ENCODE peak calls at places on chromosomes 4 and X, in five cellular contexts. S is K562, E is SK-N-SH, B is neuronal stem cell, A is fibroblast of lung. Z is an unnamed sample.

GRCh38 chrX:66635360-66635759 is 3.5 kb downstream of the EDA2R start:
- DNase-seq in S (no peak), E (no peak), B (no peak), A (peak; percentile 89), Z (no peak)

GRCh38 chrX:50779694-50780093 is 34.3 kb downstream of the SHROOM4 start:
- DNase-seq in S (no peak), E (no peak), B (no peak), A (peak; percentile 7), Z (peak; percentile 55)

GRCh38 chr4:75653845-75654503 is 19.2 kb downstream of the G3BP2 start:
- DNase-seq in S (no peak), E (peak; percentile 39), B (no peak), A (peak; percentile 44), Z (no peak)

GRCh38 chr4:4425696-4426095 is 38.8 kb downstream of the NSG1 start:
- DNase-seq in S (no peak), E (no peak), B (no peak), A (no peak), Z (no peak)

GRCh38 chr4:80492761-80493160 is 157.2 kb downstream of the CFAP299 start:
- DNase-seq in S (no peak), E (no peak), B (no peak), A (no peak), Z (no peak)

GRCh38 chr4:145618210-145618911 is 824 bp upstream of the MMAA start:
- DNase-seq in S (peak; percentile 31), E (peak; percentile 29), B (no peak), A (no peak), Z (peak; percentile 76)

GRCh38 chrX:133412246-133412645 is 3.0 kb downstream of the GPC4 start:
- DNase-seq in S (no peak), E (no peak), B (peak; percentile 56), A (peak; percentile 80), Z (no peak)

GRCh38 chr4:4260185-4260751 is 12.2 kb upstream of the TMEM128 start:
- DNase-seq in S (peak; percentile 54), E (peak; percentile 59), B (no peak), A (peak; percentile 51), Z (peak; percentile 86)

GRCh38 chr4:147801820-147802219 is 69.9 kb downstream of the ARHGAP10 start:
- DNase-seq in S (no peak), E (no peak), B (no peak), A (no peak), Z (no peak)

GRCh38 chr4:147732516-147733193 is 767 bp downstream of the ARHGAP10 start:
- DNase-seq in S (no peak), E (peak; percentile 80), B (peak; percentile 35), A (peak; percentile 47), Z (no peak)

GRCh38 chrX:155761185-155761584 is 120.0 kb upstream of the VAMP7 start:
- DNase-seq in S (no peak), E (no peak), B (no peak), A (no peak), Z (no peak)

GRCh38 chr4:110681381-110681780 is 58.5 kb upstream of the PITX2 start:
- DNase-seq in S (no peak), E (no peak), B (no peak), A (no peak), Z (no peak)

GRCh38 chr4:120672558-120673147 is 249.9 kb downstream of the PRDM5 start:
- DNase-seq in S (no peak), E (no peak), B (no peak), A (peak; percentile 46), Z (no peak)

GRCh38 chr4:90127706-90128345 is 632 bp downstream of the CCSER1 start:
- DNase-seq in S (no peak), E (peak; percentile 72), B (peak; percentile 43), A (peak; percentile 18), Z (no peak)

GRCh38 chr4:173038192-173038896 is 130.3 kb upstream of the GALNT7 start:
- DNase-seq in S (no peak), E (no peak), B (no peak), A (no peak), Z (no peak)

GRCh38 chr4:87317527-87317926 is 5.2 kb downstream of the HSD17B13 start:
- DNase-seq in S (no peak), E (no peak), B (no peak), A (no peak), Z (no peak)

GRCh38 chrX:33434256-33435092 is 223.1 kb upstream of the DMD start:
- DNase-seq in S (peak; percentile 4), E (peak; percentile 42), B (peak; percentile 57), A (peak; percentile 14), Z (peak; percentile 88)

GRCh38 chr4:16693040-16693506 is 205.4 kb downstream of the LDB2 start:
- DNase-seq in S (no peak), E (no peak), B (no peak), A (no peak), Z (no peak)

GRCh38 chr4:27886075-27886474 is 1025.4 kb downstream of the STIM2 start:
- DNase-seq in S (no peak), E (no peak), B (no peak), A (no peak), Z (no peak)

GRCh38 chrX:16869393-16870094 is 618 bp downstream of the RBBP7 start:
- DNase-seq in S (peak; percentile 52), E (peak; percentile 77), B (peak; percentile 17), A (no peak), Z (peak; percentile 82)

GRCh38 chr4:6143603-6144181 is 56.7 kb downstream of the JAKMIP1 start:
- DNase-seq in S (no peak), E (no peak), B (no peak), A (no peak), Z (no peak)

GRCh38 chr4:82833696-82834313 is 35.2 kb upstream of the SCD5 start:
- DNase-seq in S (no peak), E (no peak), B (no peak), A (peak; percentile 88), Z (no peak)

GRCh38 chrX:140343226-140343873 is 161.5 kb downstream of the SOX3 start:
- DNase-seq in S (no peak), E (no peak), B (no peak), A (peak; percentile 55), Z (no peak)

GRCh38 chr4:5266991-5267390 is 215.7 kb downstream of the STK32B start:
- DNase-seq in S (no peak), E (no peak), B (no peak), A (peak; percentile 1), Z (no peak)

GRCh38 chr4:176482972-176483371 is 163.2 kb downstream of the SPCS3 start:
- DNase-seq in S (no peak), E (no peak), B (no peak), A (no peak), Z (no peak)

GRCh38 chrX:134144231-134144630 is 92.8 kb upstream of the CCDC160 start:
- DNase-seq in S (peak; percentile 4), E (peak; percentile 5), B (no peak), A (no peak), Z (peak; percentile 71)

GRCh38 chr4:11633435-11633834 is 204.7 kb upstream of the HS3ST1 start:
- DNase-seq in S (no peak), E (no peak), B (no peak), A (no peak), Z (no peak)
- H3K27ac ChIP-seq in S (no peak overlapping the region), E (no peak overlapping the region), B (no peak overlapping the region), A (no peak overlapping the region), Z (no peak overlapping the region)

DNA sequence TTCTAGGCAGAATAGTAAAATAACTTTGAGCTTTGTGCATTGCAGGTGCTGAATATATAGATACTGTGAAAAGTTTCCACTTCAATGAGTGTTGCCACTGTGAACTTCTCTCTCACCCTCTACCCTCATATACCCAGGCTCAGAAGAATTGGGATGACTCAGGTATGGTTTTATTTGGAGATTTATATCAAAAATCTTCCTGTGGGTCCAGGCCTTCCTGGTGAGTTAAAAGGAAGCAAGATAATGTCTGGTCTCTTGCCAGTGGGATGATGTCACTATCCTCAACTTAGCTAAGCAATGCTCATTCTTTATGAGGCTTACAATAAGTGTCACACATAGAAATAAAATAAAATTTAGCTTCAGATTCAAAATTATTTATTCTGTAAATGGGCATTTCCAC is 153.3 kb upstream of the TENT5D start:
- DNase-seq in S (no peak), E (no peak), B (no peak), A (no peak), Z (no peak)
- H3K4me1 ChIP-seq in S (no peaks in the 10 kb centered on the region), E (no peaks in the 10 kb centered on the region), B (no peaks in the 10 kb centered on the region), A (no peaks in the 10 kb centered on the region), Z (no peaks in the 10 kb centered on the region)

GRCh38 chr4:151175754-151176153 is 76.3 kb downstream of the RPS3A start:
- DNase-seq in S (no peak), E (no peak), B (no peak), A (no peak), Z (no peak)
- H2AFZ ChIP-seq in S (no peak overlapping the region), E (no peak overlapping the region), B (no peak overlapping the region), A (no peak overlapping the region), Z (no peak overlapping the region)

GRCh38 chr4:38670061-38670894 is 6.3 kb downstream of the KLF3 start:
- DNase-seq in S (no peak), E (peak; percentile 66), B (no peak), A (no peak), Z (peak; percentile 34)

GRCh38 chr4:38673109-38673978 is 9.3 kb downstream of the KLF3 start:
- DNase-seq in S (peak; percentile 89), E (peak; percentile 21), B (no peak), A (peak; percentile 34), Z (no peak)

GRCh38 chr4:38670939-38671593 is 7.1 kb downstream of the KLF3 start:
- DNase-seq in S (no peak), E (no peak), B (no peak), A (no peak), Z (no peak)

GRCh38 chr4:38672247-38673071 is 8.5 kb downstream of the KLF3 start:
- DNase-seq in S (peak; percentile 71), E (peak; percentile 18), B (peak; percentile 65), A (no peak), Z (no peak)

GRCh38 chr4:38671594-38671943 is 7.6 kb downstream of the KLF3 start:
- DNase-seq in S (no peak), E (no peak), B (no peak), A (no peak), Z (no peak)
- H3K27ac ChIP-seq in S (peak overlapping the region; percentile 80), E (no peak overlapping the region), B (peak overlapping the region; percentile 24), A (peak overlapping the region; percentile 5), Z (no peak overlapping the region)

DNA sequence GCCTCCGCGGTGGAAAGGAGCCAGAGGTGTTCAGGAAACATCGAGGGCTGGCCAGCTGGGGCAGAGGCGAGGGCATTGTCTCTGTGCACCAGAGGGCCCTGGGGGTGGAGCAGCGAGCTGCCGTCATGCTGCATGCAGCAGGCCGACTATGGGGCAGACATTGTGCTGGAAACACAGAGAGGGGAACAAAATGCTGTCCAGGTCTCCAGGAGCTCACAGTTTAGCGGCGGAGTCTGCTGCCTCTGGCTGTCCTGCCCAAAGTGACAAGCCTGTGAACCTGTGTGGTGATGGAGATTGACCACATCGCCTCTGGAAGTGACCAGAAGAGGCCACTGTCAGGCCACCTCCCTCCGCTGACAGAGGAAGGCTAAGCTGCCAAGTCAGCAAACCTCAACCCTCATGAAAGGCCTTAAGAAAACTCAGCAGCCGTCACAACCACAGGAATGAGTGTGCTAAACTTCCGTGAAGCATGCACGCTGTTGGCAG is 20.1 kb upstream of the SASH3 start:
- DNase-seq in S (peak; percentile 38), E (no peak), B (no peak), A (peak; percentile 93), Z (no peak)
- H3K4me1 ChIP-seq in S (peaks cover 17% of the 10 kb centered on the region), E (peaks cover 8% of the 10 kb centered on the region), B (peaks cover 3% of the 10 kb centered on the region), A (no peaks in the 10 kb centered on the region), Z (peaks cover 17% of the 10 kb centered on the region)